ENCODE peak calls at places on chromosomes 7 and 10, in eight cellular contexts. One of them, this sample, is unnamed.

GRCh38 chr7:13416544-13416943 is 572.9 kb downstream of the ETV1 start:
- DNase-seq in mammary epithelial cell: no peak
- DNase-seq in HFF-Myc: no peak
- DNase-seq in AG09309: no peak
- DNase-seq in heart left ventricle: no peak
- DNase-seq in psoas muscle: no peak
- DNase-seq in fibroblast of pulmonary artery: no peak
- DNase-seq in CD8-positive, alpha-beta T cell: no peak
- DNase-seq in this sample: no peak

GRCh38 chr10:123097039-123097438 is 38.7 kb upstream of the HMX3 start:
- DNase-seq in fibroblast of pulmonary artery: no peak
- DNase-seq in CD8-positive, alpha-beta T cell: no peak
- DNase-seq in mammary epithelial cell: no peak
- DNase-seq in psoas muscle: no peak
- DNase-seq in HFF-Myc: no peak
- DNase-seq in heart left ventricle: no peak
- DNase-seq in AG09309: no peak
- DNase-seq in this sample: no peak

GRCh38 chr10:31961675-31962074 is 33.0 kb upstream of the ARHGAP12 start:
- DNase-seq in psoas muscle: no peak
- DNase-seq in CD8-positive, alpha-beta T cell: no peak
- DNase-seq in AG09309: peak; percentile 65
- DNase-seq in heart left ventricle: no peak
- DNase-seq in mammary epithelial cell: peak; percentile 96
- DNase-seq in HFF-Myc: peak; percentile 39
- DNase-seq in fibroblast of pulmonary artery: peak; percentile 37
- DNase-seq in this sample: peak; percentile 82

GRCh38 chr7:5564894-5565293 is 141.3 kb upstream of the TNRC18 start:
- DNase-seq in AG09309: no peak
- DNase-seq in HFF-Myc: no peak
- DNase-seq in fibroblast of pulmonary artery: no peak
- DNase-seq in mammary epithelial cell: no peak
- DNase-seq in psoas muscle: no peak
- DNase-seq in CD8-positive, alpha-beta T cell: no peak
- DNase-seq in heart left ventricle: no peak
- DNase-seq in this sample: no peak

GRCh38 chr7:78018541-78019456 is 220.2 kb downstream of the PHTF2 start:
- DNase-seq in psoas muscle: peak; percentile 39
- DNase-seq in fibroblast of pulmonary artery: peak; percentile 47
- DNase-seq in CD8-positive, alpha-beta T cell: no peak
- DNase-seq in AG09309: no peak
- DNase-seq in mammary epithelial cell: no peak
- DNase-seq in heart left ventricle: peak; percentile 27
- DNase-seq in HFF-Myc: no peak
- DNase-seq in this sample: peak; percentile 25

GRCh38 chr10:124707546-124707945 is 36.6 kb downstream of the FAM53B start:
- DNase-seq in fibroblast of pulmonary artery: no peak
- DNase-seq in heart left ventricle: no peak
- DNase-seq in psoas muscle: no peak
- DNase-seq in CD8-positive, alpha-beta T cell: no peak
- DNase-seq in AG09309: no peak
- DNase-seq in mammary epithelial cell: no peak
- DNase-seq in HFF-Myc: no peak
- DNase-seq in this sample: no peak

GRCh38 chr10:6877351-6878066 is 297.4 kb upstream of the PRKCQ start:
- DNase-seq in HFF-Myc: no peak
- DNase-seq in fibroblast of pulmonary artery: no peak
- DNase-seq in AG09309: no peak
- DNase-seq in psoas muscle: peak; percentile 29
- DNase-seq in CD8-positive, alpha-beta T cell: no peak
- DNase-seq in mammary epithelial cell: no peak
- DNase-seq in heart left ventricle: no peak
- DNase-seq in this sample: no peak

GRCh38 chr10:580796-581195 is 108.7 kb downstream of the DIP2C start:
- DNase-seq in fibroblast of pulmonary artery: peak; percentile 91
- DNase-seq in AG09309: peak; percentile 67
- DNase-seq in HFF-Myc: peak; percentile 14
- DNase-seq in CD8-positive, alpha-beta T cell: no peak
- DNase-seq in heart left ventricle: no peak
- DNase-seq in mammary epithelial cell: peak; percentile 91
- DNase-seq in psoas muscle: no peak
- DNase-seq in this sample: peak; percentile 84

GRCh38 chr7:28364082-28364481 is 48.2 kb upstream of the CREB5 start:
- DNase-seq in psoas muscle: no peak
- DNase-seq in AG09309: no peak
- DNase-seq in mammary epithelial cell: no peak
- DNase-seq in heart left ventricle: no peak
- DNase-seq in CD8-positive, alpha-beta T cell: no peak
- DNase-seq in fibroblast of pulmonary artery: no peak
- DNase-seq in HFF-Myc: no peak
- DNase-seq in this sample: no peak

GRCh38 chr7:45001138-45001694 is 1.2 kb downstream of the CCM2 start:
- DNase-seq in CD8-positive, alpha-beta T cell: peak; percentile 43
- DNase-seq in psoas muscle: no peak
- DNase-seq in mammary epithelial cell: peak; percentile 71
- DNase-seq in fibroblast of pulmonary artery: no peak
- DNase-seq in HFF-Myc: no peak
- DNase-seq in AG09309: no peak
- DNase-seq in heart left ventricle: no peak
- DNase-seq in this sample: no peak

GRCh38 chr10:99536400-99537254 is 3.9 kb downstream of the NKX2-3 start:
- DNase-seq in fibroblast of pulmonary artery: no peak
- DNase-seq in psoas muscle: no peak
- DNase-seq in mammary epithelial cell: no peak
- DNase-seq in CD8-positive, alpha-beta T cell: no peak
- DNase-seq in AG09309: no peak
- DNase-seq in HFF-Myc: no peak
- DNase-seq in heart left ventricle: no peak
- DNase-seq in this sample: no peak

GRCh38 chr10:77967611-77968022 is 41.1 kb upstream of the DLG5 start:
- DNase-seq in mammary epithelial cell: no peak
- DNase-seq in heart left ventricle: no peak
- DNase-seq in HFF-Myc: no peak
- DNase-seq in psoas muscle: no peak
- DNase-seq in fibroblast of pulmonary artery: no peak
- DNase-seq in AG09309: no peak
- DNase-seq in CD8-positive, alpha-beta T cell: no peak
- DNase-seq in this sample: no peak

GRCh38 chr10:126872768-126873167 is 32.5 kb upstream of the DOCK1 start:
- DNase-seq in heart left ventricle: no peak
- DNase-seq in CD8-positive, alpha-beta T cell: no peak
- DNase-seq in psoas muscle: no peak
- DNase-seq in AG09309: no peak
- DNase-seq in HFF-Myc: no peak
- DNase-seq in fibroblast of pulmonary artery: no peak
- DNase-seq in mammary epithelial cell: no peak
- DNase-seq in this sample: no peak

GRCh38 chr7:52017802-52018679 is 701.4 kb upstream of the COBL start:
- DNase-seq in psoas muscle: no peak
- DNase-seq in mammary epithelial cell: no peak
- DNase-seq in fibroblast of pulmonary artery: no peak
- DNase-seq in CD8-positive, alpha-beta T cell: no peak
- DNase-seq in heart left ventricle: no peak
- DNase-seq in AG09309: no peak
- DNase-seq in HFF-Myc: no peak
- DNase-seq in this sample: no peak

GRCh38 chr7:7969306-7970112 is 913 bp downstream of the GLCCI1 start:
- DNase-seq in HFF-Myc: no peak
- DNase-seq in AG09309: no peak
- DNase-seq in psoas muscle: peak; percentile 20
- DNase-seq in heart left ventricle: peak; percentile 25
- DNase-seq in mammary epithelial cell: peak; percentile 53
- DNase-seq in CD8-positive, alpha-beta T cell: peak; percentile 43
- DNase-seq in fibroblast of pulmonary artery: peak; percentile 37
- DNase-seq in this sample: no peak

GRCh38 chr7:65731129-65731528 is 141.7 kb upstream of the VKORC1L1 start:
- DNase-seq in AG09309: no peak
- DNase-seq in mammary epithelial cell: no peak
- DNase-seq in heart left ventricle: no peak
- DNase-seq in HFF-Myc: no peak
- DNase-seq in fibroblast of pulmonary artery: no peak
- DNase-seq in psoas muscle: no peak
- DNase-seq in CD8-positive, alpha-beta T cell: no peak
- DNase-seq in this sample: no peak

DNA sequence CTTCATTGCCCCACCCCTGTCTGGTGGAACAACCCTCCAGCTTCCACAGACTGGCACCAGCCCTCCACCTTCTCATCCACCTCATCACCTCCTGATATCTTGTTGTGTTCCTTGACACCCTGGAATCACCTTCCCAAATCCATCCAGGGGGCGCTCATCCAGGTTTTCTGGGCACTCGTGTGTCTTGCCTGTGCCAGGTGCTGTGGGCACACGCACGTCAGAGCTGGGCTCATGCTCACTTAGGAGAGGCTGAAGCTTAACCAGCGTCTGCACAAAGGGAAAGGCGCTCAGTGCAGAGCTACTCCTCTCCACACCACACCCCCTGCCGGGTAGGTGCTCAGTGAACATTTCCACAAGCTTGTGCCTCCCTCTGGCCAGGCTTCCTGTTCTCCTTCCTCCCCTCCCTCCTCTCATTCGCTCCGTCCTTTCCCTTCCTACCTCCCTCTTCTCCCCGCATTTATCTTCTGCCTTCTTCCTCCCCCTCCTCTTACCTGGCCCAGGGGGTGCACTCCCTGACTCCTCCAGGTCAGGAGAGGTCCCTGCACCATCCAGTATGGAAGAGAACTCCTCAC is 4.8 kb downstream of the ADCYAP1R1 start:
- DNase-seq in mammary epithelial cell: no peak
- DNase-seq in CD8-positive, alpha-beta T cell: no peak
- DNase-seq in heart left ventricle: no peak
- DNase-seq in fibroblast of pulmonary artery: no peak
- DNase-seq in psoas muscle: no peak
- DNase-seq in HFF-Myc: no peak
- DNase-seq in AG09309: no peak
- DNase-seq in this sample: no peak
- TF ChIP-seq CTCF in mammary epithelial cell: peak; percentile 15
- TF ChIP-seq CTCF in CD8-positive, alpha-beta T cell: no peak
- TF ChIP-seq CTCF in heart left ventricle: no peak
- TF ChIP-seq CTCF in fibroblast of pulmonary artery: no peak
- TF ChIP-seq CTCF in psoas muscle: no peak
- TF ChIP-seq CTCF in HFF-Myc: peak; percentile 16
- TF ChIP-seq CTCF in AG09309: no peak
- TF ChIP-seq CTCF in this sample: no peak

GRCh38 chr10:60299961-60300883 is 89.5 kb downstream of the ANK3 start:
- DNase-seq in heart left ventricle: peak; percentile 58
- DNase-seq in mammary epithelial cell: no peak
- DNase-seq in HFF-Myc: no peak
- DNase-seq in AG09309: peak; percentile 17
- DNase-seq in fibroblast of pulmonary artery: peak; percentile 98
- DNase-seq in CD8-positive, alpha-beta T cell: no peak
- DNase-seq in psoas muscle: no peak
- DNase-seq in this sample: no peak
- H3K4me3 ChIP-seq in heart left ventricle: peak overlapping the region; percentile 54
- H3K4me3 ChIP-seq in mammary epithelial cell: no peak overlapping the region
- H3K4me3 ChIP-seq in HFF-Myc: no peak overlapping the region
- H3K4me3 ChIP-seq in AG09309: no peak overlapping the region
- H3K4me3 ChIP-seq in fibroblast of pulmonary artery: peak overlapping the region; percentile 59
- H3K4me3 ChIP-seq in CD8-positive, alpha-beta T cell: no peak overlapping the region
- H3K4me3 ChIP-seq in psoas muscle: peak overlapping the region; percentile 63
- H3K4me3 ChIP-seq in this sample: no peak overlapping the region

GRCh38 chr7:47759056-47759706 is 177.3 kb upstream of the TNS3 start:
- DNase-seq in heart left ventricle: no peak
- DNase-seq in HFF-Myc: no peak
- DNase-seq in psoas muscle: no peak
- DNase-seq in AG09309: no peak
- DNase-seq in CD8-positive, alpha-beta T cell: no peak
- DNase-seq in mammary epithelial cell: peak; percentile 19
- DNase-seq in fibroblast of pulmonary artery: peak; percentile 35
- DNase-seq in this sample: peak; percentile 34
- TF ChIP-seq CTCF in heart left ventricle: no peak
- TF ChIP-seq CTCF in HFF-Myc: no peak
- TF ChIP-seq CTCF in psoas muscle: no peak
- TF ChIP-seq CTCF in AG09309: peak; percentile 7
- TF ChIP-seq CTCF in CD8-positive, alpha-beta T cell: no peak
- TF ChIP-seq CTCF in mammary epithelial cell: peak; percentile 43
- TF ChIP-seq CTCF in fibroblast of pulmonary artery: peak; percentile 33
- TF ChIP-seq CTCF in this sample: peak; percentile 7

GRCh38 chr7:27198138-27198841 is 1.6 kb downstream of the HOXA13 start:
- DNase-seq in psoas muscle: no peak
- DNase-seq in CD8-positive, alpha-beta T cell: no peak
- DNase-seq in mammary epithelial cell: no peak
- DNase-seq in AG09309: no peak
- DNase-seq in heart left ventricle: no peak
- DNase-seq in fibroblast of pulmonary artery: no peak
- DNase-seq in HFF-Myc: no peak
- DNase-seq in this sample: peak; percentile 38

GRCh38 chr7:27199820-27200760 is at the start of gene HOXA13:
- DNase-seq in heart left ventricle: no peak
- DNase-seq in psoas muscle: no peak
- DNase-seq in HFF-Myc: no peak
- DNase-seq in mammary epithelial cell: peak; percentile 24
- DNase-seq in CD8-positive, alpha-beta T cell: no peak
- DNase-seq in fibroblast of pulmonary artery: no peak
- DNase-seq in AG09309: no peak
- DNase-seq in this sample: peak; percentile 94

GRCh38 chr7:27197137-27198042 is 2.5 kb downstream of the HOXA13 start:
- DNase-seq in fibroblast of pulmonary artery: no peak
- DNase-seq in heart left ventricle: no peak
- DNase-seq in psoas muscle: no peak
- DNase-seq in mammary epithelial cell: no peak
- DNase-seq in CD8-positive, alpha-beta T cell: no peak
- DNase-seq in AG09309: no peak
- DNase-seq in HFF-Myc: no peak
- DNase-seq in this sample: peak; percentile 21

GRCh38 chr7:27200761-27201230 is 905 bp upstream of the HOXA13 start:
- DNase-seq in HFF-Myc: no peak
- DNase-seq in AG09309: no peak
- DNase-seq in CD8-positive, alpha-beta T cell: no peak
- DNase-seq in psoas muscle: no peak
- DNase-seq in heart left ventricle: no peak
- DNase-seq in fibroblast of pulmonary artery: no peak
- DNase-seq in mammary epithelial cell: peak; percentile 10
- DNase-seq in this sample: no peak

DNA sequence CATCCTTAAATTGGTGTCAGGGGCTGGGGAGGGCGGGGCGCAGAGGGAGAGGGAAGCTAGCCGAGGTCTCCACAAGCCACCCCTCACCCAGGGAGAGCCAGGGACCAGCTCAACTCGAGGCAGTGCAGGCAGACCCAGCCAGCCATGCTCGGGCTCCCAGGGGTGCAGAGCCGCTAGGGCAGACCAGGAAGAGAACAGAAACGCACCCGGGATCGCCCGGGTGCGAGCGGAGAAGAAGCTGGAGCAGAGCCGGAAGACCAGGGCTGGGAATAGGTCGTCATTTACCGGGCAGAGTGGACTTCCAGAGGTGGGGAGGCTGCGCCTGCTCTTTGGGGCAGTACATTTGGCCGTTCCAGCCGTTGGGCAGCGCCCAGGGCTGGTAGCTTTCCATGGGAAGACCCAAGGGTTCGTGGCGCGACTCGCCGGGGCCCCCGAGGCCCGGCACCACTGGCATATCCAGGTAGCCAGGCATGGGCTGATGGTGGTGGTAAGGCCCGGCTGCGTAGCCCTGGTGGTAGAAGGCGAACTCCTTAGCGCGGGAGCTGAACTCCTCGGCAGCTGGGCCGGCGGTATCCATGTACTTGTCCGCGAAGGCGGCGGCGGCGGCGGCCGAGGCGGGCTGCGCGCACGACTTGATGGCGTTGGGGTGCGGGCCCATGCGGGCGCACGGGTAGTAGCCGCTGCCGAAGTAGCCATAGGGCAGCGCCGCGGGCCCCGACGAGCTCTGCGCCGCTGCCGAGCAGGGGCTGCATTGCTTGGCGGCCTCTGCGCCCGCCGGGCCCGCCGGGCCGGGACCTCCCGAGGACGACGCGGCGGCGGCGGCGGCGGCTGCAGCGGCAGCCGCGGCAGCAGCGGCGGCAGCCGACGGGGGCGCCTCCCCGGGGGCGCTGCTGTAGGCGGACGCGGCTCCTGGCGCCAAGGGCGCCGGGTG is 755 bp downstream of the HOXA13 start:
- DNase-seq in heart left ventricle: no peak
- DNase-seq in fibroblast of pulmonary artery: no peak
- DNase-seq in mammary epithelial cell: peak; percentile 24
- DNase-seq in HFF-Myc: no peak
- DNase-seq in CD8-positive, alpha-beta T cell: no peak
- DNase-seq in AG09309: no peak
- DNase-seq in psoas muscle: no peak
- DNase-seq in this sample: no peak
- H3K4me3 ChIP-seq in heart left ventricle: peak overlapping the region; percentile 6
- H3K4me3 ChIP-seq in fibroblast of pulmonary artery: no peak overlapping the region
- H3K4me3 ChIP-seq in mammary epithelial cell: peak overlapping the region; percentile 30
- H3K4me3 ChIP-seq in HFF-Myc: peak overlapping the region; percentile 83
- H3K4me3 ChIP-seq in CD8-positive, alpha-beta T cell: no peak overlapping the region
- H3K4me3 ChIP-seq in AG09309: peak overlapping the region; percentile 79
- H3K4me3 ChIP-seq in psoas muscle: peak overlapping the region; percentile 54
- H3K4me3 ChIP-seq in this sample: peak overlapping the region; percentile 93

This sample was measured in foreskin fibroblast.